ENCODE peak calls at places on chromosomes 7 and 10, in four cellular contexts. W is spleen, K is heart left ventricle, C is brain microvascular endothelial cell. Q is an unnamed sample.

GRCh38 chr7:149000961-149001360 is 27.3 kb downstream of the PDIA4 start:
- DNase-seq in K (no peak), C (no peak), W (peak), Q (no peak)

GRCh38 chr7:30505174-30505697 is 607 bp upstream of the GGCT start:
- DNase-seq in K (no peak), C (no peak), W (no peak), Q (no peak)

GRCh38 chr7:48389977-48390376 is 218.7 kb downstream of the ABCA13 start:
- DNase-seq in K (no peak), W (no peak), C (peak), Q (no peak)

GRCh38 chr7:3955026-3955425 is 654.0 kb downstream of the SDK1 start:
- DNase-seq in C (no peak), K (no peak), W (no peak), Q (no peak)

GRCh38 chr10:11602919-11603523 is 8.4 kb downstream of the USP6NL start:
- DNase-seq in K (no peak), C (no peak), W (no peak), Q (no peak)

GRCh38 chr7:21365866-21366624 is 61.8 kb upstream of the SP4 start:
- DNase-seq in C (peak), K (no peak), W (no peak), Q (no peak)

GRCh38 chr10:107653832-107654287 is 489.4 kb upstream of the SORCS1 start:
- DNase-seq in C (peak), K (no peak), W (no peak), Q (no peak)

GRCh38 chr7:114825423-114825951 is 96.4 kb upstream of the MDFIC start:
- DNase-seq in C (no peak), W (no peak), K (no peak), Q (no peak)

GRCh38 chr7:29619111-29619510 is 55.5 kb downstream of the PRR15 start:
- DNase-seq in C (no peak), K (no peak), W (no peak), Q (no peak)

GRCh38 chr10:3892440-3893101 is 107.6 kb upstream of the KLF6 start:
- DNase-seq in C (peak), K (no peak), W (no peak), Q (no peak)

GRCh38 chr7:987909-988308 is 4.9 kb downstream of the CYP2W1 start:
- DNase-seq in W (no peak), C (no peak), K (no peak), Q (no peak)

GRCh38 chr10:34430685-34431084 is 384.4 kb downstream of the PARD3 start:
- DNase-seq in K (no peak), W (no peak), C (no peak), Q (no peak)

DNA sequence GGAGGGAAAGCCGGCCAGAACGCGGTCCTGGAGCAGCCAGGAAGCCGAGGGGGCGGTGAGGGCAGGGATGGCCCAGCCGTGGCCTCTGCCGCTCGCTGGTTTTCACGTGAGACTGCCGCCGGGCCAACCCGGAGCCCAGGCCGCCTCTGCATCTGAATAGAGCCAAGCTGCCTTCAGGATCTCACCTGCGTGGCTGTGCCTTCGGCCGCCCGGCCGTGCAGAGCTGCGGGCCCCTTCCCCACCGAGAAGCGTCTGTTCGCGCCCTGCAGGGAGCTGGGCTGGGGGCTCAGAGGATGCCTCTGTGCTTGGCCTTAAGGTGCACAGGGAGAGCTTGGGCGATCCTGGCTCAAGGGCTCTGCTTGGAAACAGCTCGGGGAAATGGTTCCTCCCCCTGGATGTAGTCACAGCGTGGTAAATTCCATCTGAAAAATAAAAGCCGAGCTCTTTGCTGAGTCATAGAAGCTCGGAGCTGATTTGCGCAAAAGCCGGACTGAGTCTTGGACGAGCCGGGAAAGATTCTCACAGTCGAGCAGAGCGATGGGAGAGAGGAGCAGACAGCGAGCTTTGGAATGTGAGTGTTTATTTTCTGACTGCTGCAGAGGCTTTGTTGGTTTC is at the start of gene JAKMIP3:
- DNase-seq in C (peak), K (peak), W (no peak), Q (peak)
- H3K27ac ChIP-seq in C (peak), K (peak), W (no peak), Q (peak)

GRCh38 chr10:80489371-80490112 is 35.4 kb downstream of the TSPAN14 start:
- DNase-seq in C (no peak), K (no peak), W (peak), Q (no peak)
- H3K4me3 ChIP-seq in C (no peak), K (no peak), W (no peak), Q (no peak)

GRCh38 chr7:17069146-17069545 is 187.4 kb upstream of the AGR3 start:
- DNase-seq in C (no peak), K (no peak), W (no peak), Q (no peak)
- TF ChIP-seq CTCF in C (no peak), K (no peak), W (no peak), Q (no peak)

GRCh38 chr7:130841416-130841815 is 107.4 kb upstream of the KLF14 start:
- DNase-seq in K (no peak), W (no peak), C (no peak), Q (no peak)
- H3K27ac ChIP-seq in K (no peak), W (no peak), C (no peak), Q (no peak)

GRCh38 chr10:96770987-96771386 is 50.7 kb upstream of the PIK3AP1 start:
- DNase-seq in K (no peak), C (no peak), W (no peak), Q (no peak)

GRCh38 chr10:96765406-96766240 is 45.3 kb upstream of the PIK3AP1 start:
- DNase-seq in W (peak), C (peak), K (peak), Q (no peak)

GRCh38 chr10:96764345-96764744 is 44.0 kb upstream of the PIK3AP1 start:
- DNase-seq in K (no peak), W (no peak), C (no peak), Q (no peak)

GRCh38 chr10:96768136-96768535 is 47.8 kb upstream of the PIK3AP1 start:
- DNase-seq in C (no peak), K (no peak), W (no peak), Q (no peak)

GRCh38 chr10:96767611-96768010 is 47.3 kb upstream of the PIK3AP1 start:
- DNase-seq in C (no peak), K (no peak), W (no peak), Q (no peak)
- H3K4me3 ChIP-seq in C (no peak), K (no peak), W (no peak), Q (no peak)

GRCh38 chr7:154832557-154833138 is 170.3 kb downstream of the PAXIP1 start:
- DNase-seq in W (no peak), K (no peak), C (no peak), Q (no peak)
- TF ChIP-seq CTCF in W (no peak), K (no peak), C (no peak), Q (peak)

DNA sequence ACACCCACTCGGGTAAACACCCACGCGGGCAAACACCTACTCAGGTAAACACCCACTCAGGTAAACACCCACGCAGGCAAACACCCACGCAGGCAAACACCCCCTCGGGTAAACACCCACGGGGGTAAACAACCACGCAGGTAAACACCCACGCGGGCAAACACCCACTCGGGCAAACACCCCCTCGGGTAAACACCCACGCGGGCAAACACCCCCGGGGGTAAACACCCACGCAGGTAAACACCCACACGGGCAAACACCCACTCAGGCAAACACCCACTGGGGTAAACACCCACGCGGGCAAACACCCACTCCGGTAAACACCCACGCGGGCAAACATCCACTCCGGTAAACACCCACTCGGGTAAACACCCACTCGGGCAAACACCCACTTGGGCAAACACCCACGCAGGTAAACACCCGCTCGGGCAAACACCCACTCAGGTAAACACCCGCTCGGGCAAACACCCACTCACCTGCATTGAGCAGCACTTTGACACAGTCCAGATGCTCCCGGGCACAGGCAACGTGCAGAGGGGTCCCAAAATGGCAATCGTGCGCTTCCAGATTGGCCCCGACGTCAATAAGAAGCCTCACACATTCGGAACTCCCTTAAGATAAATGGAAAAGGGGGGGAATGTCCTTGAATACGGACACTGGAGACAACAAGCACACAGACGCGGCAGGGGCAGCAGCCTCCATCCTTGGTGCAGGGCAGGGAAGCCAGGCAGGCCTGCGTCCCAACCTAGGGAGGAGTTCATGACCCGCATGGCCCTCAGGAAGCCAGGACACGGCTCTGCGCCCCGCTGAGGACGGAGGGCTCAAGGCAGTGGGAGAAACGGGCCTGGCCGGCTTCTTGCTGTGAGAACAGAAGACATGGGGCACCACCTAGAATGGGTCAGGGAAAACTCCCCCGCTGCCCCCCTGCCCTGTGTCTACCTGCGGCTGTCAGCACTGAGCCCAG is 17.6 kb downstream of the ASB13 start:
- DNase-seq in K (no peak), C (no peak), W (peak), Q (peak)
- H3K27ac ChIP-seq in K (no peak), C (no peak), W (no peak), Q (no peak)

DNA sequence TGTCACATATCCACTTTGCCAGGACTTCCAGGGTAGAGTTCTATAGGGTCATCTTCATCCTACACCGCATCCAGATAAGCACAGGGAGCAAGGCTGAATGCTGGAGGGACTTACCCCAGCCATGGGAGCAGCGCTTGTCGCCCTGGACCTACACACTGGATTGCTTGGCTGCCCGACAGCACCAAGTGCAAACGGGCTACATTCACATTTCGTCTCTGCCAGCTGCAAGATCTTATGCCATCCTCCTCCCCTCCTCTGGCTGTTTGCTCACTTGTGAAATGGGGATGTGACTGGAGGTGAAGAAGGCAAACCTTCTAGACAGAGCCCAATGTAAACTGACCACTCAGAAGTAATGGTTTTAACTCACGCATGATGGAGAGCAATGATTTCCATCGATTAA is 1.0 kb downstream of the DDC start:
- DNase-seq in K (no peak), W (no peak), C (no peak), Q (no peak)
- H3K4me3 ChIP-seq in K (no peak), W (no peak), C (no peak), Q (no peak)

Q was measured in dorsolateral prefrontal cortex.